ENCODE peak calls at places on chromosome 5, in eight cellular contexts. I, A, L, V, Z, C, G and H are unnamed samples.

GRCh38 chr5:169826618-169827017 is 153.7 kb downstream of the INSYN2B start:
- DNase-seq in I (no peak), A (no peak), L (no peak), V (no peak), Z (no peak), C (peak), G (no peak), H (no peak)

GRCh38 chr5:760363-761205 is 23.9 kb downstream of the ZDHHC11B start:
- DNase-seq in I (peak), A (peak), L (no peak), V (no peak), Z (no peak), C (peak), G (no peak), H (peak)

GRCh38 chr5:81151546-81151945 is 81.6 kb upstream of the CKMT2 start:
- DNase-seq in I (no peak), A (no peak), L (peak), V (no peak), Z (no peak), C (no peak), G (no peak), H (peak)

GRCh38 chr5:115831163-115831768 is 10.1 kb downstream of the ATG12 start:
- DNase-seq in I (no peak), A (no peak), L (peak), V (no peak), Z (no peak), C (peak), G (no peak), H (no peak)

GRCh38 chr5:106094128-106094726 is 1576.5 kb downstream of the EFNA5 start:
- DNase-seq in I (peak), A (peak), L (peak), V (no peak), Z (no peak), C (no peak), G (no peak), H (no peak)

GRCh38 chr5:135210286-135211055 is 176.4 kb upstream of the PITX1 start:
- DNase-seq in I (no peak), A (peak), L (no peak), V (no peak), Z (no peak), C (no peak), G (no peak), H (peak)

GRCh38 chr5:144549580-144549979 is 378.9 kb downstream of the KCTD16 start:
- DNase-seq in I (no peak), A (no peak), L (peak), V (peak), Z (no peak), C (no peak), G (no peak), H (no peak)

GRCh38 chr5:54049144-54049543 is 261.2 kb downstream of the ARL15 start:
- DNase-seq in I (no peak), A (no peak), L (no peak), V (no peak), Z (no peak), C (no peak), G (no peak), H (no peak)

GRCh38 chr5:31992377-31992776 is 181.7 kb downstream of the GOLPH3 start:
- DNase-seq in I (no peak), A (no peak), L (no peak), V (no peak), Z (no peak), C (no peak), G (no peak), H (peak)

GRCh38 chr5:98470747-98471146 is 302.7 kb upstream of the RGMB start:
- DNase-seq in I (no peak), A (no peak), L (no peak), V (no peak), Z (no peak), C (no peak), G (no peak), H (no peak)

GRCh38 chr5:142772766-142773293 is 2.7 kb downstream of the ARHGAP26 start:
- DNase-seq in I (no peak), A (no peak), L (no peak), V (no peak), Z (no peak), C (no peak), G (no peak), H (no peak)

GRCh38 chr5:61638476-61638875 is 306.4 kb downstream of the ZSWIM6 start:
- DNase-seq in I (no peak), A (no peak), L (no peak), V (no peak), Z (no peak), C (no peak), G (peak), H (no peak)

GRCh38 chr5:134143431-134143830 is 28.9 kb downstream of the TCF7 start:
- DNase-seq in I (no peak), A (peak), L (no peak), V (no peak), Z (no peak), C (no peak), G (no peak), H (no peak)

GRCh38 chr5:90022711-90023053 is 386.9 kb downstream of the CETN3 start:
- DNase-seq in I (no peak), A (no peak), L (no peak), V (no peak), Z (no peak), C (no peak), G (no peak), H (no peak)